ENCODE peak calls at places on chromosomes 7 and 10, in seven cellular contexts. X, N, I, O, W, G and V are unnamed samples.

GRCh38 chr10:43857206-43857952 is 208.7 kb upstream of the ZNF32 start:
- DNase-seq in X (peak), N (no peak), I (peak), O (no peak), W (no peak), G (no peak), V (no peak)

GRCh38 chr10:12984165-12984747 is 17.3 kb downstream of the CCDC3 start:
- DNase-seq in X (no peak), N (no peak), I (no peak), O (no peak), W (no peak), G (no peak), V (peak)

GRCh38 chr7:89335490-89335889 is 540.0 kb upstream of the TEX47 start:
- DNase-seq in X (no peak), N (no peak), I (no peak), O (no peak), W (no peak), G (no peak), V (no peak)

GRCh38 chr7:153158204-153158603 is 398.7 kb downstream of the ACTR3B start:
- DNase-seq in X (no peak), N (no peak), I (no peak), O (no peak), W (no peak), G (no peak), V (no peak)

GRCh38 chr10:102460836-102461186 is 9.5 kb upstream of the C10orf95 start:
- DNase-seq in X (no peak), N (no peak), I (no peak), O (no peak), W (no peak), G (no peak), V (no peak)

GRCh38 chr10:35972275-35972674 is 330.2 kb upstream of the FZD8 start:
- DNase-seq in X (no peak), N (no peak), I (no peak), O (no peak), W (no peak), G (no peak), V (no peak)

GRCh38 chr10:129922598-129923123 is 41.4 kb downstream of the EBF3 start:
- DNase-seq in X (no peak), N (no peak), I (no peak), O (no peak), W (no peak), G (no peak), V (no peak)

GRCh38 chr10:118799779-118800178 is 45.0 kb upstream of the CACUL1 start:
- DNase-seq in X (no peak), N (no peak), I (no peak), O (no peak), W (no peak), G (no peak), V (peak)

GRCh38 chr7:80781561-80781979 is 137.3 kb downstream of the SEMA3C start:
- DNase-seq in X (no peak), N (no peak), I (no peak), O (peak), W (no peak), G (no peak), V (peak)

GRCh38 chr7:43199761-43200160 is 87.3 kb downstream of the HECW1 start:
- DNase-seq in X (no peak), N (no peak), I (no peak), O (no peak), W (no peak), G (no peak), V (no peak)

GRCh38 chr7:43198016-43198415 is 85.6 kb downstream of the HECW1 start:
- DNase-seq in X (no peak), N (no peak), I (no peak), O (no peak), W (no peak), G (no peak), V (no peak)

GRCh38 chr7:43201912-43202311 is 89.5 kb downstream of the HECW1 start:
- DNase-seq in X (no peak), N (no peak), I (no peak), O (no peak), W (no peak), G (no peak), V (no peak)

GRCh38 chr7:43198599-43199090 is 86.2 kb downstream of the HECW1 start:
- DNase-seq in X (no peak), N (no peak), I (no peak), O (no peak), W (no peak), G (no peak), V (no peak)

DNA sequence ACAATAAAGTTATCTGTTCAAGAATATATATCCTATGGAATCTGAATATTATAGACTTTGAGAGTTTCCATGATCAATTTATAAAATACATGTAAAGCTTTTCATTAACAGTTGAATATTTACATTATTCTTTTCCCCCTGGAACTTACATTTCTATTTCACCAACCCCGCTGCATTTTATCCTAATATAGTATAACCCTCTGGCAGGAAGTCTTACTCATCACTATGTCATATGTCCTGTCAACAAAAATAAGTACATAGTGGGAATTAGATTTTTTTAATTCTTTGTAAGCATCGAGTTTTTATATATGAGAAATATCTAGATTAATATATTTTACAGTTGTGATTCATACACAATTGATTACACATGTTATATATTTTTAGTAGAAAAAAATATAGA is 86.9 kb downstream of the HECW1 start:
- DNase-seq in X (no peak), N (no peak), I (no peak), O (no peak), W (no peak), G (no peak), V (no peak)
- TF ChIP-seq JUND in X (no peak), N (no peak), I (no peak), O (no peak), W (no peak), G (no peak), V (no peak)

GRCh38 chr10:84288151-84288550 is 40.2 kb upstream of the CCSER2 start:
- DNase-seq in X (no peak), N (no peak), I (no peak), O (no peak), W (no peak), G (no peak), V (no peak)
- TF ChIP-seq JUND in X (no peak), N (no peak), I (no peak), O (no peak), W (no peak), G (no peak), V (no peak)

GRCh38 chr10:124740374-124741280 is 3.6 kb downstream of the FAM53B start:
- DNase-seq in X (no peak), N (no peak), I (no peak), O (no peak), W (peak), G (no peak), V (no peak)
- TF ChIP-seq JUND in X (no peak), N (no peak), I (no peak), O (no peak), W (no peak), G (no peak), V (no peak)

DNA sequence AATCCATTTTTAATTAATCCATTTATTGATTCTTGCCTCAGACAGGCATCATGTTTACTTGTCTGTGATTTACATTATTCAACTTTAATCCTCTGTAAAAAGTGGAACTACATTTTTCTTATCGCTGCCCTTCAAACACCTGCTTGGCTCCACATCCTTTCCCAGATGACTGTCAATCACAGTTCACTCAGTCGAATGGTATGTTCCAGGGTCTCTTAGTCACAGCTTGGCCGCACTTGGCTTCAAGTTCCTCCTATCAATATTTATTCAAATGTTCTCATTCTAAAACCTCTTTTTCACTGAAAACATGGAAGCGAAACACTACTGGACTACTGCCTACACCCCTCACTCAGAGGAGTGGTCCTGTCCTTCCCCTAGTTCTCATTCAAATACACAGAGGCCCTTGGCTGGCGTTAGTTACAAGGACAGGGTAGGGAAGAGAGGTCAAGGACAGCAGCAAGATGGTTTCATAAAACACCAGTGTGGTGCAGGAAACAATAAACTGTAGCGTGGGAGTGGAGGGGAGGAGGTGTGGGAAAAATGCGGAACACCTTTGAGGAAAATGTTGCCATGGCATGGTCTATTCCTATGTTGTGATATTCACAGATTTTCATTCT is 143.2 kb downstream of the USP6NL start:
- DNase-seq in X (no peak), N (no peak), I (no peak), O (no peak), W (no peak), G (no peak), V (no peak)
- TF ChIP-seq JUND in X (no peak), N (no peak), I (no peak), O (no peak), W (no peak), G (no peak), V (no peak)

GRCh38 chr7:20153567-20153966 is 63.6 kb downstream of the MACC1 start:
- DNase-seq in X (no peak), N (no peak), I (no peak), O (no peak), W (no peak), G (no peak), V (no peak)

GRCh38 chr7:20153999-20154398 is 63.2 kb downstream of the MACC1 start:
- DNase-seq in X (no peak), N (no peak), I (no peak), O (no peak), W (no peak), G (no peak), V (no peak)

GRCh38 chr7:20157456-20157855 is 59.7 kb downstream of the MACC1 start:
- DNase-seq in X (no peak), N (no peak), I (no peak), O (no peak), W (no peak), G (no peak), V (no peak)

GRCh38 chr7:20159226-20159747 is 57.9 kb downstream of the MACC1 start:
- DNase-seq in X (no peak), N (no peak), I (no peak), O (no peak), W (no peak), G (no peak), V (no peak)

DNA sequence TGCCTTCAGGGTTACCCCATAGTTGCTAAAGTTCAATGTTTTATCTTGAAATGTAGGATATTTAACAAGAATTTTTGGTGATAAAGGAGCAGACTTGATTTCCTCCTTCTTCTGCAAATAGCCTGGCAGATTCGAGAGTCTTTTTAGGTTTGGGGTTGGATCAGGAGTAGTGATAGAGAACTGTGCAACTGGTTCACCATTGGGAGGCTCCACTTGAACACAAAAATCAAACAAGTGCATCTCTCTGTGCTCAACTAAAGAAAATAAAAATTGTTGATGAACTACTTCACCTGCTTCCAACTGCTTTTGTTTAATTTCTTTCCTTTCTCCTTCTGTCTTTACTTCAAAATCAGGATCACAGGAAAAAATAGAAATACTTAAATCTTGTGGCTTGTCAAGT is 58.5 kb downstream of the MACC1 start:
- DNase-seq in X (no peak), N (peak), I (no peak), O (peak), W (peak), G (no peak), V (no peak)
- TF ChIP-seq JUND in X (no peak), N (no peak), I (no peak), O (no peak), W (no peak), G (no peak), V (no peak)

DNA sequence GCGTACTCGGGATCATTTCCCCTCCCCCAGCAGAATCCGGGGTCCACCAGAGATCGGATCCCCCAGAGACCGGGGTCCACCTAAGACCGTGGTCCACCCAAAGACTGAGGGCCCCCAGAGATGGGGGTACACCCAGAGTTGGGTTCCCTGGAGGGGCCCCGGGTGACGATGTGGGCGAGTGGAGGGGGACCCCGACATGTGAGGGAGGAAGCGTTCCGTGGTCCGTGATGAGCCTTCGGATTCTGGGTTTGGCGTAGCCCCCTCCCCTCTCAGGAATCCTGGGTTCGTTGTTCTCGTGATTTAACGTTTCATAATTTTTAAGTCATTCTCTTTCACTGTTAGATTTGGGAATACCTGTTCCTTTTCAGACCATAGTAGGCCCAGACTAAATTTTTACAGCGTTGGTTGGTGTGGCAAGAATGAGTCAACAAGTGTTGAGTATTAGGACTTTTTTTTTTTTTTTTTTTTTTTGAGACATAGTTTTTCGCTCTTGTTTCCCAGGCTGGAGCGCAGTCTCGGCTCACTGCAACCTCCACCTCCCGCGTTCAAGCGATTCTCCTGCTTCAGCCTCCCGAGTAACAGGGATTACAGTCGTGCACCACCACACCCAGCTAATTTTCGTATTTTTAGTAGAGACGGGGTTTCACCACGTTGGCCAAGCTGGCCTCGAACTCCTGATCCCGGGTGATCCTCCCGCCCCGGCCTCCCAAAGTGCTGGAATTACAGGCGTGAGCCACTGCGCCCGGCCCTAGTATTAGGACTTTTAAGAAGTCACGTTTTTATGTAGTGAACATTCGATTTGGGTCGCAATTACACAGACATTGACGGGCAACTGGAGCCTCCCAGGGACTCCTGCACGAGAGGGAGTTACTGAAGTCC is 672 bp downstream of the GTPBP4 start:
- DNase-seq in X (no peak), N (peak), I (no peak), O (no peak), W (no peak), G (no peak), V (no peak)
- TF ChIP-seq JUND in X (no peak), N (no peak), I (no peak), O (no peak), W (no peak), G (no peak), V (no peak)

DNA sequence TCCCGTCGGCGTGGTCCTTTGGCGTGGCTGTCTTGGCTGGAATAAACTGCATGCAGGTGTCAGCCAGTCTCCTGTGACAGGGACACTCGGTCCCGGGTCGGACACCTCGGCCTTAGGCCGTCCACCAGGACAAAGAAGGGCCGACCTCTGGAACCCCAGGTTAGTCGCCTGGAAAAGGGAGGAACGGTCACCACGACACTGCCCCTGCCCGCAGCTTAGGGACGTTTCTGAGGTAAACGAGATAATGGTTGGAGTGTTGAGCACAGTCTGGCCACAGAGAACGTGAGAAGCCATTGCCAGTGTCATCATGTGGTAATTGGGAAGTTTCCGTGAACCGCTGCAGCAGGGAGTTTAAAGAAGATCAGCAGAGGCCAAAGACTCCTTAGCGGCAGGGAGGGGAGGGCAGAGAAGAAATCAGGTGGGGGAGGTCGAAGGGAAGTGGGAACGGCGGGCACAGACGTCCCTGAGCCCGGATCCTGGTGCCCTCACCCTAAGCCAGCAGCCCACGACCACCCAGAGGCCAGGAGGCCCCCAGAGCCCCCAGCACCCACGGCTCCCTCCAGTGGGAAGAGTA is 73.5 kb upstream of the FAM20C start:
- DNase-seq in X (no peak), N (no peak), I (no peak), O (no peak), W (no peak), G (no peak), V (no peak)
- TF ChIP-seq JUND in X (no peak), N (no peak), I (no peak), O (no peak), W (no peak), G (no peak), V (no peak)

GRCh38 chr7:157702311-157703023 is 365.7 kb downstream of the DNAJB6 start:
- DNase-seq in X (peak), N (no peak), I (no peak), O (no peak), W (no peak), G (no peak), V (no peak)

GRCh38 chr7:157703534-157704195 is 366.9 kb downstream of the DNAJB6 start:
- DNase-seq in X (no peak), N (no peak), I (no peak), O (no peak), W (no peak), G (no peak), V (no peak)

GRCh38 chr7:157701395-157701794 is 364.6 kb downstream of the DNAJB6 start:
- DNase-seq in X (peak), N (no peak), I (no peak), O (no peak), W (no peak), G (no peak), V (no peak)

GRCh38 chr7:157704365-157704764 is 367.6 kb downstream of the DNAJB6 start:
- DNase-seq in X (no peak), N (no peak), I (no peak), O (no peak), W (no peak), G (no peak), V (no peak)

GRCh38 chr7:157703131-157703530 is 366.3 kb downstream of the DNAJB6 start:
- DNase-seq in X (peak), N (no peak), I (no peak), O (no peak), W (no peak), G (no peak), V (no peak)
- TF ChIP-seq JUND in X (no peak), N (no peak), I (no peak), O (no peak), W (no peak), G (no peak), V (no peak)